ENCODE peak calls at places on chromosomes 7 and 10, in four cellular contexts. X is AG04450, N is cardiac muscle cell, Q is HCT116. R is an unnamed sample. For H3K27me3, the result is how much of the 10 kb centered on the place peaks cover.

GRCh38 chr7:155384751-155385150 is 73.2 kb upstream of the EN2 start:
- DNase-seq in N (no peak), X (no peak), Q (no peak), R (no peak)

GRCh38 chr7:37052673-37053072 is 328.4 kb upstream of the AOAH start:
- DNase-seq in Q (no peak), X (no peak), N (peak), R (peak)

GRCh38 chr10:95265572-95265971 is 25.2 kb downstream of the PDLIM1 start:
- DNase-seq in X (no peak), Q (no peak), N (no peak), R (peak)

GRCh38 chr7:149721084-149721601 is 52.2 kb downstream of the ZNF467 start:
- DNase-seq in Q (no peak), N (no peak), X (no peak), R (no peak)

GRCh38 chr10:58590152-58590551 is 77.5 kb downstream of the BICC1 start:
- DNase-seq in X (peak), N (peak), Q (no peak), R (peak)

GRCh38 chr10:51821045-51821444 is 121.7 kb upstream of the CSTF2T start:
- DNase-seq in N (no peak), Q (no peak), X (no peak), R (no peak)

GRCh38 chr7:47941136-47941844 is 7.0 kb downstream of the PKD1L1 start:
- DNase-seq in N (peak), X (no peak), Q (no peak), R (no peak)

GRCh38 chr7:95594185-95594584 is 2.1 kb downstream of the PDK4 start:
- DNase-seq in Q (no peak), N (no peak), X (no peak), R (no peak)

GRCh38 chr7:72919256-72919775 is 5.6 kb upstream of the POM121 start:
- DNase-seq in X (no peak), N (no peak), Q (no peak), R (no peak)

GRCh38 chr7:76513817-76514799 is 3.8 kb downstream of the UPK3B start:
- DNase-seq in Q (no peak), N (no peak), X (no peak), R (peak)

DNA sequence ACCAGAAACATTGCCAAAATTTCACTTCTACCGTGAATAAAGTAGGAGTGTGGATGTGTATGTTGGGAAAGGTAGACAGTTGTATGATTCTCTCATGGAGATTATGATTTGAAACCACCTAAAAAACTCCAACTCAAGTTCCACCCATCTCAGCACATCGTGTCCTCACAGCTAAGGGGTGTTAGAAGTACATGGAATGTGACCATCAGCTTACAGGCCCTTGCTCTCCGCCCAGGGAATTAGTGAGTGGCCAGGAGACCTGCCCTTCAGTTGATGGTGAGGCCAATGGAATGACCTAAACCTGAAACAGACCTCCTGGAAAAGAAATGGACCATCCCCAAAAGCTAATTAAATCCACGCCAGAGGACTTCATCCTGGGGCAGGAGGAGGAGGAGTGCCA is 2.1 kb upstream of the WNT2 start:
- DNase-seq in N (no peak), X (no peak), Q (no peak), R (no peak)
- H3K4me3 ChIP-seq in N (peak), X (peak), Q (no peak), R (no peak)

GRCh38 chr10:1115262-1115955 is 59.2 kb downstream of the WDR37 start:
- DNase-seq in X (no peak), Q (no peak), N (no peak), R (peak)

GRCh38 chr10:1116696-1117254 is 60.6 kb downstream of the WDR37 start:
- DNase-seq in Q (no peak), X (no peak), N (no peak), R (no peak)

GRCh38 chr10:1117651-1118050 is 61.5 kb downstream of the WDR37 start:
- DNase-seq in N (no peak), X (no peak), Q (no peak), R (no peak)

GRCh38 chr10:1116051-1116450 is 59.9 kb downstream of the WDR37 start:
- DNase-seq in Q (no peak), X (no peak), N (no peak), R (no peak)

GRCh38 chr10:1114355-1115261 is 58.4 kb downstream of the WDR37 start:
- DNase-seq in Q (no peak), N (no peak), X (no peak), R (no peak)
- TF ChIP-seq CTCF in Q (no peak), N (no peak), X (no peak), R (no peak)

GRCh38 chr7:25859412-25859704 is 292.6 kb upstream of the NFE2L3 start:
- DNase-seq in N (no peak), X (no peak), Q (no peak), R (no peak)

GRCh38 chr7:25860882-25861228 is 291.1 kb upstream of the NFE2L3 start:
- DNase-seq in X (no peak), Q (no peak), N (no peak), R (no peak)

GRCh38 chr7:25861704-25862253 is 290.2 kb upstream of the NFE2L3 start:
- DNase-seq in X (no peak), Q (no peak), N (no peak), R (no peak)

GRCh38 chr7:25859732-25860131 is 292.3 kb upstream of the NFE2L3 start:
- DNase-seq in Q (no peak), N (no peak), X (no peak), R (no peak)

GRCh38 chr7:25860206-25860881 is 291.7 kb upstream of the NFE2L3 start:
- DNase-seq in N (no peak), X (no peak), Q (no peak), R (no peak)
- H3K27me3 ChIP-seq in N (half or more), X (under half), Q (under half), R (under half)

GRCh38 chr10:21993360-21994001 is 10.0 kb downstream of the DNAJC1 start:
- DNase-seq in N (peak), X (no peak), Q (peak), R (no peak)
- H3K4me3 ChIP-seq in N (no peak), X (no peak), Q (no peak), R (no peak)

GRCh38 chr7:66359656-66360211 is 154.6 kb downstream of the TPST1 start:
- DNase-seq in N (peak), Q (no peak), X (no peak), R (no peak)
- TF ChIP-seq CTCF in N (no peak), Q (no peak), X (no peak), R (no peak)

GRCh38 chr10:122664501-122664900 is 35.1 kb downstream of the C10orf120 start:
- DNase-seq in Q (no peak), X (no peak), N (no peak), R (no peak)
- H3K27me3 ChIP-seq in Q (half or more), X (under half), N (under half), R (under half)

GRCh38 chr10:43402176-43402575 is 6.8 kb downstream of the HNRNPF start:
- DNase-seq in Q (no peak), N (no peak), X (no peak), R (no peak)
- H3K4me3 ChIP-seq in Q (no peak), N (no peak), X (no peak), R (no peak)

DNA sequence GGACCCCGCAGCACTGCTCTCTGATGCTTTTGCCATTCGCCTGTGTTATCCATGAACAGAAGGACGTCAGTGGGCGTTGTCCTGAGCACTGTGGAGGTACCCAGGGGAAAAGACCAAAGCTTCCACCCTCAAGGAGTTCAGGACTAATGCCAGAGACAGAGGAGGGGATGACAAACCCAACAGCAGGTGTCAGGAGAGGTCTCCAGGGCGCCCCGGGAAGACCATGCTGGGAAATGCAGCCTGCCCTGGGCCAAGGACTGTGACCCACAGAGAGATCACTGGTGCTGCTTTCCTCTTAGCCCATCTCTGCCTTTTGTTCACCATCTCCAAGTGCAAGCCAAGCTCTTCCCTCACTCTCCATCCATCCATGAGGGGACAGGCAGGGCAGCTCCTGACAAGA is 166.8 kb upstream of the PFKP start:
- DNase-seq in N (no peak), X (no peak), Q (no peak), R (no peak)
- TF ChIP-seq CTCF in N (no peak), X (no peak), Q (no peak), R (no peak)

GRCh38 chr10:34486008-34486407 is 329.1 kb downstream of the PARD3 start:
- DNase-seq in Q (no peak), X (no peak), N (no peak), R (no peak)

GRCh38 chr10:34491666-34492065 is 323.4 kb downstream of the PARD3 start:
- DNase-seq in Q (no peak), N (peak), X (no peak), R (no peak)

GRCh38 chr10:34489973-34490372 is 325.1 kb downstream of the PARD3 start:
- DNase-seq in X (peak), N (peak), Q (peak), R (no peak)

GRCh38 chr10:34489436-34489835 is 325.7 kb downstream of the PARD3 start:
- DNase-seq in N (no peak), X (no peak), Q (no peak), R (no peak)

DNA sequence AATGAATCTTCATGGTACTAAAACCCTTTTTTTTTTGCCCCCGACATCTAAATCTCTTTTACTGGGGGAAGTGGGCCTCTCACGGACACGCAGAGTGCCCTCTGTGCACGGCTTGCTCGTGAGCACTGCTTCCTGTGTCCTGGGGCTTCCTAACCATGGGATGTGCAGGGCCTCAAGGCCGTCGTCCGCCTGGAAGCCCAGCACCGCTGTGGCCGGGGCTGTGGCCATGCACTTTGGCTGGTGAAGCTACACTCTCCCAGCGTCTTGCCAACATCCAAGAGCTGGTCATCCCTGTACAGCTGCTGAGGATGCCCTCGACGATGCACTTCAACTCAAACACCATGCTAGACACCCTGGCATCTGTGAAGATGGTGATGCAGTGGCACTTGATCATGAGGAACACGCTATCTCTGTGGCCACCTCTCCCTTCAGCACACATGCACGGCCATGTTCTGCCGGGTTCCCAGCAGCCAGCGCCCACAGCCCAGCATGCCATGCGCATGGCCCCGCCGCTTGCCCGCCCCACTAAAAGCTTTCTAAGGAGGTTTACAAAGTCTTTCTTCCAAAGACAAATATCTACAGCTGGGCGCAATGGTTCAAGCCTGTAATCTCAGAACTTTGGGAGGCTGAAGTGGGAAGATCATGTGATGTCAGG is 326.5 kb downstream of the PARD3 start:
- DNase-seq in X (no peak), N (no peak), Q (no peak), R (no peak)
- H3K27me3 ChIP-seq in X (under half), N (under half), Q (under half), R (under half)

DNA sequence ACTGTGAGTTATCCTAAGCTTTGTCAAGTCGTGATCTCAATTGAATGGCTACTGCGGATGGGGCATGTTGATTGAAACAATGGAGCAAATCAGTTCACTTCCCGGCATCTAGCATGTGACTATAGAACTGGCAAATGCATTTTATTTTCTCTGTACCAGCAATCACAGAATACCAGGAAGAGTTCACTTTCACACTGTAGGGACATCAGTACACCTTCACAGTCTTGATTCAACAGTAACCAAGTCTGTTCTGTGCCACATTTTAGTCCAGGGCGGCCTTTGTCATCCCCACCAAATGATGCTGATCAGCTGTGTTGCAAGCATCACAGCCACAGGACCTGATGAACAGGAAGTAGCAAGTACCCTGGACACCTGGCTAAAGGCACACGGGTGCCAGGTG is 32.1 kb upstream of the JAKMIP3 start:
- DNase-seq in N (no peak), X (no peak), Q (no peak), R (no peak)
- H3K4me3 ChIP-seq in N (no peak), X (no peak), Q (no peak), R (no peak)